ENCODE peak calls at places on chromosome 20, in seven cellular contexts. I is M059J; S is HEK293T; H is activated naive CD4-positive, alpha-beta T cell treated with Interleukin-2 at 50 U/mL for 16 hours; D is NAMALWA; C is hippocampal formation; F is EH. Y is an unnamed sample.

GRCh38 chr20:61807426-61808160 is 258.1 kb downstream of the TAF4 start:
- DNase-seq in I (no peak), S (no peak), H (no peak), D (no peak), C (no peak), F (no peak), Y (no peak)

GRCh38 chr20:50540620-50541605 is 30.7 kb downstream of the PTPN1 start:
- DNase-seq in I (peak), S (no peak), H (no peak), D (no peak), C (no peak), F (peak), Y (peak)

GRCh38 chr20:623704-624103 is 13.6 kb upstream of the TCF15 start:
- DNase-seq in I (no peak), S (no peak), H (no peak), D (no peak), C (no peak), F (no peak), Y (no peak)

GRCh38 chr20:51189814-51190782 is 167.2 kb upstream of the KCNG1 start:
- DNase-seq in I (no peak), S (no peak), H (no peak), D (no peak), C (no peak), F (peak), Y (no peak)

GRCh38 chr20:2507875-2508630 is 662 bp downstream of the ZNF343 start:
- DNase-seq in I (peak), S (peak), H (no peak), D (no peak), C (no peak), F (peak), Y (peak)

GRCh38 chr20:1012359-1013168 is 10.5 kb upstream of the RSPO4 start:
- DNase-seq in I (no peak), S (no peak), H (no peak), D (no peak), C (no peak), F (no peak), Y (no peak)

GRCh38 chr20:46883847-46884246 is 10.8 kb upstream of the EYA2 start:
- DNase-seq in I (no peak), S (no peak), H (no peak), D (no peak), C (no peak), F (no peak), Y (peak)

GRCh38 chr20:5001174-5002076 is at the start of gene SLC23A2:
- DNase-seq in I (peak), S (peak), H (peak), D (peak), C (peak), F (peak), Y (no peak)

GRCh38 chr20:17611540-17612286 is 41.8 kb downstream of the DSTN start:
- DNase-seq in I (peak), S (no peak), H (no peak), D (no peak), C (no peak), F (peak), Y (peak)

GRCh38 chr20:36793294-36794115 is 19.9 kb upstream of the DSN1 start:
- DNase-seq in I (no peak), S (no peak), H (no peak), D (no peak), C (no peak), F (no peak), Y (no peak)

GRCh38 chr20:32893878-32894483 is 35.3 kb downstream of the EFCAB8 start:
- DNase-seq in I (peak), S (peak), H (no peak), D (peak), C (no peak), F (peak), Y (peak)

GRCh38 chr20:10848810-10849370 is 175.1 kb upstream of the JAG1 start:
- DNase-seq in I (peak), S (no peak), H (no peak), D (no peak), C (no peak), F (peak), Y (peak)

GRCh38 chr20:50169329-50169823 is 15.9 kb upstream of the PEDS1 start:
- DNase-seq in I (peak), S (peak), H (peak), D (peak), C (peak), F (peak), Y (peak)

GRCh38 chr20:58175425-58175824 is 53.0 kb downstream of the ANKRD60 start:
- DNase-seq in I (no peak), S (no peak), H (no peak), D (no peak), C (no peak), F (no peak), Y (no peak)

GRCh38 chr20:43726811-43727338 is at the start of gene GTSF1L:
- DNase-seq in I (peak), S (no peak), H (no peak), D (no peak), C (no peak), F (no peak), Y (no peak)

GRCh38 chr20:57791178-57791945 is 81.5 kb upstream of the PMEPA1 start:
- DNase-seq in I (no peak), S (no peak), H (no peak), D (no peak), C (no peak), F (no peak), Y (no peak)

GRCh38 chr20:16378712-16379111 is 194.5 kb downstream of the KIF16B start:
- DNase-seq in I (no peak), S (no peak), H (no peak), D (no peak), C (no peak), F (no peak), Y (no peak)

GRCh38 chr20:59988141-59988540 is 29.9 kb downstream of the CDH26 start:
- DNase-seq in I (peak), S (no peak), H (no peak), D (no peak), C (no peak), F (peak), Y (no peak)